ENCODE peak calls at places on chromosomes 3 and 15, in seven cellular contexts. A is GM12878, D is HCT116, J is H1, U is HepG2, B is SK-N-SH, Q is K562. P is an unnamed sample.
A peak's percentile ranks its signal among the peaks of the same experiment; 100 is the strongest.

GRCh38 chr3:51257865-51258264 is 127.2 kb upstream of the MANF start:
- DNase-seq in D (no peak), Q (no peak), B (no peak), A (no peak), J (no peak), U (no peak), P (no peak)

GRCh38 chr3:10732292-10732691 is 83.7 kb upstream of the SLC6A11 start:
- DNase-seq in B (no peak), J (no peak), Q (no peak), A (no peak), U (no peak), D (no peak), P (no peak)

GRCh38 chr15:83889995-83890394 is 236.1 kb downstream of the ADAMTSL3 start:
- DNase-seq in Q (no peak), D (no peak), J (no peak), B (no peak), U (no peak), A (no peak), P (no peak)

GRCh38 chr15:34732430-34732829 is 22.4 kb downstream of the GJD2 start:
- DNase-seq in U (no peak), J (no peak), B (no peak), A (no peak), Q (no peak), D (no peak), P (no peak)

GRCh38 chr15:80921736-80922135 is 67.9 kb downstream of the MESD start:
- DNase-seq in Q (no peak), J (no peak), B (no peak), D (no peak), A (no peak), U (no peak), P (no peak)

GRCh38 chr15:60634815-60635214 is 155.9 kb upstream of the ICE2 start:
- DNase-seq in B (peak; percentile 20), U (no peak), J (no peak), A (no peak), D (no peak), Q (no peak), P (no peak)

GRCh38 chr3:61236556-61236955 is 14.7 kb downstream of the FHIT start:
- DNase-seq in Q (no peak), U (no peak), A (peak; percentile 64), J (no peak), D (no peak), B (no peak), P (no peak)

GRCh38 chr15:101499863-101500713 is 10.6 kb upstream of the PCSK6 start:
- DNase-seq in J (peak; percentile 28), A (peak; percentile 24), Q (no peak), B (no peak), U (no peak), D (no peak), P (no peak)

GRCh38 chr3:38643090-38643489 is 6.4 kb downstream of the SCN5A start:
- DNase-seq in B (peak; percentile 9), D (no peak), Q (no peak), U (no peak), J (peak; percentile 33), A (no peak), P (no peak)

GRCh38 chr3:188956839-188957489 is 214.8 kb upstream of the TPRG1 start:
- DNase-seq in J (no peak), D (peak; percentile 60), U (peak; percentile 49), A (no peak), B (peak; percentile 22), Q (peak; percentile 37), P (peak; percentile 58)

GRCh38 chr3:159586587-159587202 is 401.9 kb upstream of the IL12A start:
- DNase-seq in U (peak; percentile 9), Q (no peak), D (peak; percentile 29), A (no peak), J (peak; percentile 68), B (peak; percentile 49), P (peak; percentile 64)

GRCh38 chr3:41199866-41200668 is 762 bp downstream of the CTNNB1 start:
- DNase-seq in A (no peak), J (no peak), D (no peak), U (no peak), Q (peak; percentile 78), B (peak; percentile 85), P (no peak)

GRCh38 chr3:64837126-64837738 is 149.4 kb upstream of the ADAMTS9 start:
- DNase-seq in J (no peak), B (no peak), D (no peak), A (no peak), U (no peak), Q (no peak), P (no peak)

GRCh38 chr15:99509686-99510461 is 55.9 kb upstream of the MEF2A start:
- DNase-seq in D (no peak), A (no peak), B (no peak), J (no peak), Q (no peak), U (no peak), P (no peak)

GRCh38 chr15:62899090-62899493 is 143.5 kb upstream of the TPM1 start:
- DNase-seq in Q (no peak), U (peak; percentile 33), D (no peak), J (no peak), B (no peak), A (no peak), P (no peak)

GRCh38 chr15:63972801-63973200 is 73.5 kb downstream of the DAPK2 start:
- DNase-seq in U (no peak), B (no peak), J (peak; percentile 45), A (no peak), D (no peak), Q (no peak), P (peak; percentile 58)

GRCh38 chr3:46183330-46183729 is 24.8 kb downstream of the CCR1 start:
- DNase-seq in U (no peak), J (no peak), D (no peak), B (no peak), Q (no peak), A (no peak), P (no peak)

GRCh38 chr3:46184469-46184868 is 23.6 kb downstream of the CCR1 start:
- DNase-seq in B (no peak), J (no peak), A (no peak), U (no peak), Q (no peak), D (peak; percentile 23), P (no peak)

GRCh38 chr3:46188708-46189107 is 19.4 kb downstream of the CCR1 start:
- DNase-seq in D (no peak), U (no peak), B (no peak), Q (no peak), J (no peak), A (no peak), P (no peak)

GRCh38 chr3:46187876-46188275 is 20.2 kb downstream of the CCR1 start:
- DNase-seq in D (peak; percentile 7), J (no peak), Q (no peak), A (no peak), U (no peak), B (no peak), P (no peak)

DNA sequence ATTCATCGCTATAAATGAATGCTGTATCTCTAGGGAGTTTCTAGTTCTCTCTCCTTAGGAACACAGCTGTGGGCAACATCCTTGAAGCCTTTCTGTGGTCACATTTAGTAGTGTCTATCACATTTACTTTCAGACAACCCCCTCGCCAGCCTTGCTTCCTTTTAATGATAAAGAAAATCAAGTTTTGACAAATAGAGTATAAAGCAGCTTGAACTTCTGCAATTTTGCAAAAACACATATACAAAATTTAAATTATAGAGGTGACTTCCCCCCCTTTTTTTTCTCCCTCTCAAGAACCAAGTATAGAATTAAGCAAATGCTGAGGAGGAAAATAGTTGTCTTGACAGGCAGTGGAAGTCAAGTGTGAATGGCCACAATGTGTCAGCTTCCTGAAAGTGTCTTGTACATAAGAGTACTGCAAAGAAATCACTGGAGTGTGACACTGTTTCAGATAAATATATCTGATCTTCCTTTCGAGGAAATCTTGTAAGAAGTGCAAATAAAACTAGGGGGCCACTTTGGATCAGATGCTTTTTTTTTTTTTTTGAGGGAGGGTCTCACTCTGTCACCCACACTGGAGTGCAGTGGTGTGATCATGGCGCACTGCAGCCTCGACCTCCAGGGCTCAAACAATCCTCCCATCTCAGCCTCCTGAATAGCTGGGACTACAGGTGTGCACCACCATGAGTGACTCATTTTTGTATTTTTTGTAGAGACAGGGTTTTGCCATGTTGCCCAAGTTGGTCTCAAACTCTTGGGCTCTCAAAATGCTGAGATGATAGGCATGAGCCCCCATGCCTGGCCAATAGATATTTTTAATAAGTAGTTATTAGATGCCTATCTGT is 21.0 kb downstream of the CCR1 start:
- DNase-seq in B (no peak), A (peak; percentile 87), Q (no peak), J (no peak), U (no peak), D (no peak), P (no peak)
- H3K27me3 ChIP-seq in B (no peaks in the 10 kb centered on the region), A (no peaks in the 10 kb centered on the region), Q (peaks cover 18% of the 10 kb centered on the region), J (no peaks in the 10 kb centered on the region), U (no peaks in the 10 kb centered on the region), D (no peaks in the 10 kb centered on the region), P (no peaks in the 10 kb centered on the region)

GRCh38 chr3:36393563-36393962 is 13.3 kb downstream of the STAC start:
- DNase-seq in B (no peak), J (no peak), A (no peak), D (no peak), U (no peak), Q (no peak), P (no peak)

GRCh38 chr3:36399933-36400332 is 19.6 kb downstream of the STAC start:
- DNase-seq in U (no peak), J (no peak), A (no peak), B (no peak), D (no peak), Q (no peak), P (no peak)

GRCh38 chr3:36401056-36401455 is 20.8 kb downstream of the STAC start:
- DNase-seq in J (no peak), D (no peak), A (no peak), B (no peak), Q (no peak), U (no peak), P (no peak)

GRCh38 chr3:36394176-36394575 is 13.9 kb downstream of the STAC start:
- DNase-seq in B (no peak), J (no peak), A (no peak), Q (no peak), D (no peak), U (no peak), P (no peak)

GRCh38 chr3:36397856-36398255 is 17.6 kb downstream of the STAC start:
- DNase-seq in B (no peak), U (no peak), Q (no peak), J (no peak), A (no peak), D (no peak), P (no peak)
- TF ChIP-seq YY1 in B (no peak), U (no peak), Q (no peak), J (no peak), A (no peak), D (no peak), P (no peak)

DNA sequence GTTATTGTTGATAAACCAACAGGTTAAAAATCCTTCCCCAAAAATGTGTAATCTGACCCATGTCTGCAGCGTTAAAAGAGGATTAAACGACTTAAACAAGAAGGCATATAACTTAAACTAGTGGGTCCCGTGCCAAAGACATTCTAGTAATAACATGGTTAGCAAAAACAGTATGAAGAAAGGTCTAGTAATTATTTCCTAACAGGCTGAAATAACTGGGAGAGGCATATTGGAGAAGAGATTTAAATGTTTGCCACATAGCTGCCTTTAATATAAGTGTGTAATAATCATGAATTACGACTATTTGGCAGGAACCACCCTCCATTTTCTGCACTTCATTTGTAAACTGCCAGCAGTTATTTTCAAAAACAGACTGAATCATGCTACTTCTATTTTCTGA is 67.7 kb upstream of the CSPG5 start:
- DNase-seq in Q (no peak), B (no peak), U (no peak), J (no peak), D (no peak), A (no peak), P (no peak)
- H3K9ac ChIP-seq in Q (no peak overlapping the region), B (no peak overlapping the region), U (no peak overlapping the region), J (no peak overlapping the region), D (no peak overlapping the region), A (no peak overlapping the region), P (no peak overlapping the region)

GRCh38 chr3:127518456-127519081 is 72.0 kb downstream of the TPRA1 start:
- DNase-seq in J (no peak), D (no peak), B (no peak), U (no peak), A (no peak), Q (no peak), P (no peak)
- H3K27me3 ChIP-seq in J (no peaks in the 10 kb centered on the region), D (peaks cover 5% of the 10 kb centered on the region), B (no peaks in the 10 kb centered on the region), U (peaks cover 8% of the 10 kb centered on the region), A (no peaks in the 10 kb centered on the region), Q (peaks cover 3% of the 10 kb centered on the region), P (no peaks in the 10 kb centered on the region)

P was measured in NT2/D1.